ENCODE peak calls at places on chromosomes 12 and 14, in seven cellular contexts. S is tibial artery, G is Caco-2, B is hepatocyte, D is left lung, J is HFF-Myc, Z is transverse colon. K is an unnamed sample.

GRCh38 chr14:35814371-35815005 is 5.4 kb upstream of the RALGAPA1 start:
- DNase-seq in S (peak), G (peak), B (peak), D (no peak), J (peak), Z (peak), K (no peak)

GRCh38 chr12:119695034-119695433 is 27.1 kb downstream of the PRKAB1 start:
- DNase-seq in S (no peak), G (peak), B (no peak), D (no peak), J (no peak), Z (no peak), K (no peak)

GRCh38 chr12:89316705-89317139 is 35.6 kb downstream of the DUSP6 start:
- DNase-seq in S (no peak), G (peak), B (no peak), D (no peak), J (no peak), Z (no peak), K (no peak)

GRCh38 chr14:75542585-75543091 is 20.4 kb downstream of the BATF start:
- DNase-seq in S (peak), G (no peak), B (peak), D (peak), J (no peak), Z (peak), K (no peak)

GRCh38 chr12:68406134-68406576 is 74.0 kb upstream of the MDM1 start:
- DNase-seq in S (peak), G (peak), B (peak), D (peak), J (peak), Z (peak), K (no peak)

GRCh38 chr14:21408152-21408551 is 24.3 kb upstream of the SUPT16H start:
- DNase-seq in S (no peak), G (no peak), B (no peak), D (no peak), J (no peak), Z (no peak), K (no peak)

GRCh38 chr14:54632452-54632851 is 65.5 kb downstream of the SAMD4A start:
- DNase-seq in S (no peak), G (no peak), B (no peak), D (no peak), J (no peak), Z (no peak), K (no peak)

GRCh38 chr14:33715223-33715528 is 235.7 kb downstream of the EGLN3 start:
- DNase-seq in S (no peak), G (no peak), B (no peak), D (no peak), J (no peak), Z (no peak), K (no peak)

GRCh38 chr12:4626543-4626942 is 22.3 kb downstream of the AKAP3 start:
- DNase-seq in S (no peak), G (no peak), B (no peak), D (no peak), J (no peak), Z (no peak), K (no peak)

GRCh38 chr12:88111074-88111652 is 30.7 kb downstream of the CEP290 start:
- DNase-seq in S (no peak), G (peak), B (peak), D (no peak), J (peak), Z (no peak), K (no peak)

GRCh38 chr12:70351076-70351475 is 15.0 kb upstream of the KCNMB4 start:
- DNase-seq in S (no peak), G (no peak), B (no peak), D (no peak), J (no peak), Z (no peak), K (no peak)

GRCh38 chr14:89794096-89794495 is 160.4 kb downstream of the EFCAB11 start:
- DNase-seq in S (peak), G (no peak), B (no peak), D (no peak), J (no peak), Z (no peak), K (no peak)

GRCh38 chr12:111842556-111843396 is 748 bp downstream of the MAPKAPK5 start:
- DNase-seq in S (no peak), G (peak), B (peak), D (no peak), J (no peak), Z (peak), K (no peak)

GRCh38 chr12:14771651-14772137 is 31.6 kb downstream of the WBP11 start:
- DNase-seq in S (no peak), G (no peak), B (no peak), D (no peak), J (no peak), Z (no peak), K (no peak)

GRCh38 chr14:58625438-58625837 is 12.3 kb upstream of the DACT1 start:
- DNase-seq in S (no peak), G (no peak), B (no peak), D (no peak), J (no peak), Z (no peak), K (no peak)

GRCh38 chr12:88716240-88716639 is 136.0 kb upstream of the KITLG start:
- DNase-seq in S (no peak), G (peak), B (no peak), D (no peak), J (no peak), Z (no peak), K (no peak)

GRCh38 chr12:122999986-123000420 is 19.5 kb downstream of the ARL6IP4 start:
- DNase-seq in S (no peak), G (no peak), B (no peak), D (peak), J (no peak), Z (no peak), K (no peak)

GRCh38 chr12:94812345-94812744 is 162.0 kb upstream of the TMCC3 start:
- DNase-seq in S (no peak), G (no peak), B (no peak), D (no peak), J (no peak), Z (no peak), K (no peak)

GRCh38 chr14:90536092-90536491 is 139.3 kb downstream of the CALM1 start:
- DNase-seq in S (no peak), G (no peak), B (no peak), D (no peak), J (no peak), Z (no peak), K (no peak)

GRCh38 chr12:132277961-132278360 is 51.4 kb downstream of the GALNT9 start:
- DNase-seq in S (no peak), G (no peak), B (no peak), D (peak), J (no peak), Z (no peak), K (no peak)

GRCh38 chr12:123951467-123951866 is 21.2 kb downstream of the CCDC92 start:
- DNase-seq in S (no peak), G (no peak), B (no peak), D (no peak), J (no peak), Z (no peak), K (no peak)

GRCh38 chr14:96177766-96178377 is 26.8 kb upstream of the BDKRB2 start:
- DNase-seq in S (peak), G (no peak), B (peak), D (no peak), J (no peak), Z (no peak), K (no peak)

GRCh38 chr14:26191666-26192065 is 406.2 kb downstream of the NOVA1 start:
- DNase-seq in S (no peak), G (no peak), B (no peak), D (no peak), J (no peak), Z (no peak), K (no peak)

GRCh38 chr14:41167040-41167439 is 439.6 kb upstream of the LRFN5 start:
- DNase-seq in S (no peak), G (no peak), B (no peak), D (no peak), J (no peak), Z (no peak), K (no peak)

GRCh38 chr12:46133751-46134150 is 135.1 kb downstream of the SLC38A1 start:
- DNase-seq in S (no peak), G (peak), B (peak), D (no peak), J (no peak), Z (no peak), K (no peak)

GRCh38 chr12:67318786-67319185 is 49.6 kb downstream of the CAND1 start:
- DNase-seq in S (no peak), G (no peak), B (no peak), D (no peak), J (no peak), Z (no peak), K (no peak)
- TF ChIP-seq CTCF in S (no peak), G (no peak), B (no peak), D (no peak), J (no peak), Z (no peak), K (no peak)

GRCh38 chr12:125351788-125352187 is 286.6 kb downstream of the AACS start:
- DNase-seq in S (no peak), G (no peak), B (no peak), D (no peak), J (no peak), Z (no peak), K (no peak)
- TF ChIP-seq CTCF in S (no peak), G (no peak), B (no peak), D (no peak), J (no peak), Z (no peak), K (no peak)

DNA sequence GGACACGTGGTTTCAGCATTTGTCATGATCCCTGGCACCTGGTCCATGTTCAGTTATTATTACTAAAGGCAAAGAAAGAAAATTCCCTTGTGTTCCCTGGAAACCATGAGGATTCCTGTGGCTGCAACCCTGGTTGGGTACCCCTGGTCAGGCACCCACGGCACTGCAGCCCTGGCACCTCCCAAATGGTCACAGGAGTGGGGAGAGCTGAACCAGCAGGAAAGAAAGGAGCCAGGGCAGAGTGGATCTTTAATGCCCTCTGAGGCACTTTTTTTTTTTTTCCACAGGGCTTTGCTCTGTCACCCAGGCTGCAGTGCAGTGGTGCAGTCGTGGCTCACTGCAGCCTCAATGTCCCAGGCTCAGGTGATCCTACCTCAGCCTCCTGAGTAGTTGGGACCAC is 17.5 kb downstream of the CINP start:
- DNase-seq in S (no peak), G (no peak), B (no peak), D (no peak), J (no peak), Z (no peak), K (no peak)
- TF ChIP-seq CTCF in S (no peak), G (no peak), B (no peak), D (no peak), J (no peak), Z (no peak), K (no peak)

GRCh38 chr12:21764950-21765349 is 9.6 kb downstream of the KCNJ8 start:
- DNase-seq in S (no peak), G (no peak), B (no peak), D (no peak), J (no peak), Z (no peak), K (no peak)

GRCh38 chr12:21773263-21773741 is 1.2 kb downstream of the KCNJ8 start:
- DNase-seq in S (peak), G (peak), B (peak), D (peak), J (no peak), Z (peak), K (peak)

GRCh38 chr12:21766403-21766802 is 8.1 kb downstream of the KCNJ8 start:
- DNase-seq in S (no peak), G (no peak), B (no peak), D (no peak), J (no peak), Z (no peak), K (no peak)

GRCh38 chr12:21771311-21771710 is 3.2 kb downstream of the KCNJ8 start:
- DNase-seq in S (no peak), G (no peak), B (no peak), D (no peak), J (no peak), Z (no peak), K (no peak)

GRCh38 chr12:21769311-21769710 is 5.2 kb downstream of the KCNJ8 start:
- DNase-seq in S (no peak), G (no peak), B (no peak), D (no peak), J (no peak), Z (no peak), K (no peak)
- TF ChIP-seq CTCF in S (no peak), G (no peak), B (no peak), D (no peak), J (no peak), Z (no peak), K (no peak)

DNA sequence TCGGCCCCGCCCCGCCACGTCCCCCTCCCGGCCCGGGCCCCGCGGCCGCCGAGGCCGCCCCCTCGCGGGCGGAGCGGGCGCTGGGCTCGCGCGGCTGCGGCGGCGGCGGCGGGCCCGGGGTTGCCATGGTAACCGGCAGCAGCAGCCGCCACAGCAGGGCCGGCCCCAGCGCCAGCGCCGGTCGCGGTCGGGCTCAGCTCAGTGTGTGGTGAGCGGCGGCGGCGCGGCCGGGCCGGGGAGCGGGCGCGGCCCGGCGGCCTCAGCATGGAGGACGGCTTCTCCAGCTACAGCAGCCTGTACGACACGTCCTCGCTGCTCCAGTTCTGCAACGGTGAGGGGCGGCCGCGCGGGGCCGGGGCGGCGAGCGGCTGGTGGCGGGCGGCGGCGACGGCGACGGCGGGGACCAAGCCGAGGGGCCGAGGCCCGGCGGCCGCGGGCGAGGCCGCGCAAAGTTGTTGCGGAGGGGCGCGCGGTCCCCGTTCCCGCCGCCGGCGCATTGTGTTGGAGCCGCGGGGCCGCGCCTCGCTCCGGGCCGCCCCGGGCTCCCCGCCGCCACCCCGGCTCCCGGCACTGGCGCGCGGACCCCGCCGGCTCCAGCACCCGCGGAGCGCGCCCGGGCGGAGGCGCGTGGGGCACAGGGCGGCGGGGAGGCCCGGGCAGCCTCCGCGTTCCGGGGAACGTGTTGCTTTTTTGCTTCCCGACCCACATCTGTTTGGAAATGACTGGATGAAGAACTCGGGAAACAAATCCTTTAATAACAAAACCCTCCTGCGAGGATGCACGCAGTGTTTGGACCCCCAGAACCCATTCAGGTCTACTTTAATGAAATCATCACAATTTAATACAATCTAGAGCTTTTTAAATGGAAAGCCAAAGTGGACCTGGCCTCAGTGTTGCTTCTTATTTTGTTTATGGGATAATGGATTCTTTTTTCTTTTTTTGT is at the start of gene EML1:
- DNase-seq in S (peak), G (peak), B (peak), D (peak), J (no peak), Z (peak), K (peak)
- TF ChIP-seq CTCF in S (peak), G (no peak), B (no peak), D (no peak), J (no peak), Z (no peak), K (no peak)

DNA sequence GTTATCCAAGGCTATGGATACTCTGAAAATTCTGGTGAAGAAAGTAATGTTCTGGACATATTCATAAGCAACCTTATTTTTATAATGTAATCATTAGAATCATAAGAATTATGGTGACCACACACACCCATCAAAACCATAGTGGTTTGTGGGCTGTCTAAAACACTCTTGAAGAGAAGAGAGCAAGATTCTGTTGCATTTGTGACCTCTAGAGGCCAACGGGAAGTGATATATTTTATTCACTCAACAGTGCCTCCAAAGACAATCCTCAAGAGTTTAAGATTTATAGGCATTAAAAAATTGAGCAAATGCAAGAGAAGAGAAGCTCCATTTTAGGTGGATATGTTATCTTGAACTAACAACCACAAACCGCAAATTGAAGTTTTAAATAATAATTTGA is 68.5 kb upstream of the LGR5 start:
- DNase-seq in S (no peak), G (peak), B (no peak), D (no peak), J (no peak), Z (no peak), K (no peak)
- TF ChIP-seq CTCF in S (peak), G (no peak), B (peak), D (no peak), J (no peak), Z (peak), K (no peak)

GRCh38 chr12:58833844-58834243 is 86.5 kb downstream of the LRIG3 start:
- DNase-seq in S (no peak), G (no peak), B (no peak), D (no peak), J (no peak), Z (no peak), K (no peak)
- TF ChIP-seq CTCF in S (no peak), G (no peak), B (peak), D (no peak), J (no peak), Z (no peak), K (no peak)